ENCODE peak calls at places on chromosomes 6 and 20, in six cellular contexts. X is upper lobe of right lung; E is K562; H is CD8-positive, alpha-beta T cell; N is heart right ventricle; W is IMR-90. B is an unnamed sample.

GRCh38 chr6:6772751-6773150 is 184.2 kb downstream of the LY86 start:
- DNase-seq in X (no peak), E (no peak), H (no peak), N (no peak), W (no peak), B (no peak)

GRCh38 chr6:135594000-135594399 is 96.5 kb upstream of the AHI1 start:
- DNase-seq in X (no peak), E (no peak), H (no peak), N (no peak), W (no peak), B (no peak)

GRCh38 chr6:153117986-153118886 is 12.8 kb downstream of the RGS17 start:
- DNase-seq in X (no peak), E (no peak), H (no peak), N (no peak), W (peak; percentile 83), B (peak; percentile 87)

GRCh38 chr20:53291548-53291947 is 302.1 kb downstream of the ZNF217 start:
- DNase-seq in X (no peak), E (peak; percentile 51), H (no peak), N (no peak), W (no peak), B (no peak)

GRCh38 chr20:24503352-24503931 is 34.0 kb downstream of the SYNDIG1 start:
- DNase-seq in X (no peak), E (no peak), H (no peak), N (peak; percentile 29), W (peak; percentile 13), B (no peak)

GRCh38 chr6:107495196-107495643 is 5.3 kb downstream of the SOBP start:
- DNase-seq in X (no peak), E (no peak), H (no peak), N (no peak), W (peak; percentile 78), B (no peak)

GRCh38 chr6:5401845-5402738 is 140.8 kb downstream of the FARS2 start:
- DNase-seq in X (no peak), E (no peak), H (no peak), N (no peak), W (peak; percentile 37), B (peak; percentile 13)

GRCh38 chr6:47241742-47242482 is 67.8 kb downstream of the TNFRSF21 start:
- DNase-seq in X (no peak), E (peak; percentile 23), H (no peak), N (no peak), W (no peak), B (no peak)

GRCh38 chr6:10589429-10589727 is 68.2 kb downstream of the GCNT2 start:
- DNase-seq in X (no peak), E (no peak), H (no peak), N (no peak), W (no peak), B (no peak)

GRCh38 chr20:37327748-37328147 is 18.2 kb upstream of the SRC start:
- DNase-seq in X (peak; percentile 70), E (no peak), H (no peak), N (peak; percentile 68), W (peak; percentile 80), B (no peak)

GRCh38 chr6:130050230-130050629 is 31.8 kb downstream of the L3MBTL3 start:
- DNase-seq in X (no peak), E (no peak), H (no peak), N (no peak), W (peak; percentile 67), B (no peak)

GRCh38 chr6:72554761-72555221 is 67.1 kb upstream of the KCNQ5 start:
- DNase-seq in X (no peak), E (no peak), H (no peak), N (no peak), W (peak; percentile 17), B (peak; percentile 59)

GRCh38 chr6:53679446-53679933 is 13.9 kb upstream of the KLHL31 start:
- DNase-seq in X (no peak), E (peak; percentile 30), H (no peak), N (no peak), W (peak; percentile 46), B (peak; percentile 44)
- TF ChIP-seq CTCF in X (peak; percentile 34), E (peak; percentile 37), H (peak; percentile 42), N (peak; percentile 56), W (peak; percentile 46), B (peak; percentile 68)

GRCh38 chr6:158853872-158854213 is 34.7 kb upstream of the EZR start:
- DNase-seq in X (no peak), E (peak; percentile 45), H (no peak), N (no peak), W (no peak), B (no peak)

GRCh38 chr6:158854214-158855101 is 35.3 kb upstream of the EZR start:
- DNase-seq in X (no peak), E (peak; percentile 71), H (peak; percentile 21), N (no peak), W (peak; percentile 83), B (no peak)

GRCh38 chr6:158850807-158851115 is 31.6 kb upstream of the EZR start:
- DNase-seq in X (no peak), E (no peak), H (no peak), N (no peak), W (peak; percentile 28), B (no peak)

GRCh38 chr6:158852312-158853071 is 33.3 kb upstream of the EZR start:
- DNase-seq in X (no peak), E (no peak), H (peak; percentile 11), N (no peak), W (no peak), B (peak; percentile 63)

GRCh38 chr6:158853072-158853871 is 34.1 kb upstream of the EZR start:
- DNase-seq in X (peak; percentile 92), E (peak; percentile 96), H (peak; percentile 88), N (no peak), W (peak; percentile 79), B (peak; percentile 100)
- H3K27ac ChIP-seq in X (peak overlapping the region; percentile 77), E (peak overlapping the region; percentile 89), H (peak overlapping the region; percentile 77), N (no peak overlapping the region), W (no peak overlapping the region), B (peak overlapping the region; percentile 99)

GRCh38 chr6:136761227-136761922 is 30.9 kb downstream of the MAP3K5 start:
- DNase-seq in X (no peak), E (no peak), H (peak; percentile 10), N (no peak), W (peak; percentile 36), B (no peak)
- H3K4me1 ChIP-seq in X (peaks cover 64% of the 10 kb centered on the region), E (peaks cover 57% of the 10 kb centered on the region), H (peaks cover 46% of the 10 kb centered on the region), N (peaks cover 29% of the 10 kb centered on the region), W (peaks cover 21% of the 10 kb centered on the region), B (peaks cover 3% of the 10 kb centered on the region)

GRCh38 chr6:158508450-158508849 is 51.4 kb upstream of the TMEM181 start:
- DNase-seq in X (no peak), E (no peak), H (no peak), N (no peak), W (no peak), B (no peak)

GRCh38 chr6:158503846-158504245 is 56.0 kb upstream of the TMEM181 start:
- DNase-seq in X (no peak), E (no peak), H (no peak), N (no peak), W (no peak), B (no peak)

GRCh38 chr6:158507174-158507573 is 52.7 kb upstream of the TMEM181 start:
- DNase-seq in X (no peak), E (no peak), H (no peak), N (no peak), W (no peak), B (no peak)

GRCh38 chr6:158505194-158505593 is 54.7 kb upstream of the TMEM181 start:
- DNase-seq in X (no peak), E (no peak), H (no peak), N (no peak), W (no peak), B (no peak)

GRCh38 chr6:158506577-158506976 is 53.3 kb upstream of the TMEM181 start:
- DNase-seq in X (no peak), E (peak; percentile 64), H (no peak), N (no peak), W (peak; percentile 7), B (no peak)
- TF ChIP-seq CTCF in X (no peak), E (peak; percentile 98), H (no peak), N (no peak), W (peak; percentile 23), B (peak; percentile 35)

DNA sequence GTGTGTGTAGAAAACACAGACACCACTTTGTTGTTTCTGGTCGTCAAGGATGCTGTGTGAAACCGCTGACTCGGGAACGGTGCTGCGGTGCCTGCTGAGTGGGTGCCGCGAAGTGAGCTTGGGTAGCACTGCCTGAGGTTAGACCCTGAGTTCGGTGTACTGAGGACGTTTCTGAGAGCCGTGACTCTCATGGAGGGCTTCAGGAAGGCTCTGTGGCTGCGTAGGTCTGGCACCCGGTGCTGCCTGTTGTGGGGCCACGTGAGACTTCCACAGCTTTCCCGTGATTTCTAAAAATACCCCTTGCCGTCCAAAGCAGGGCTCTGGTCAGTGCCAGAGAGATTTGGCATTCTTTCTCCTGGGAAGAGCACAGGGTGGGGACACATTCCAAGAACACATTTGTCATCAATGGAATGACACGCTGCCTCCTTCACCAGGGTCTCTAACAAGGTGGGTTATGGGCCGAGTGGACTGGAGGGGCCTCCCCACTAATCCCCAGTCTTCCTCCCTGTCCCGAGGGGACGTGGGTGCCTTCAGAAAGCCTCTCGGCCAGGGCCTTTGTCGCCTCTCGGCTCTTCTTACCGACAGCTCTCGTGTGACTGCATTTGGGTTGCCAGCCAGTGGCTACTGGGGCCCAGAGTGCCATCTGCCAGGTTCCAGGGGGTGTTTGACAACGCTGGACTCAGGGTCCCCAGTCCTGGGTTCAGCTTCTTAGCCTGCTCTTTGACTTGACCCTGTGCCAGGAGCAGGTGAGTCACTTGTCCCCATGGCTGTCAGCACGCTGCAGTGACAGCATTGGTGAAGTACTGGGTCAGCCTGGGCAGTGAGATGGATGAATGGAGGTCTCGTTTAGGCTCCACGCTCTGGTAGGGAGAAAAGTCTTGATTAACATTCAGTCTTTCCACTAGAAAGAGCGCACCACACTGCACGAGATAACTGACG is 62.2 kb downstream of the SYNJ2 start:
- DNase-seq in X (peak; percentile 37), E (no peak), H (no peak), N (peak; percentile 65), W (no peak), B (no peak)
- H3K27ac ChIP-seq in X (no peak overlapping the region), E (no peak overlapping the region), H (no peak overlapping the region), N (peak overlapping the region; percentile 95), W (peak overlapping the region; percentile 97), B (no peak overlapping the region)

B was measured in foreskin keratinocyte.